ENCODE peak calls at places on chromosomes 12 and 14, in six cellular contexts. W is CD4-positive, CD25-positive, alpha-beta regulatory T cell; G is midbrain; B is NCI-H345; C is A172; Y is stimulated activated CD4-positive, alpha-beta T cell treated with anti-CD3 and anti-CD28 coated beads, Interleukin-4, amount 100 ng/mL, for 1 hour. M is an unnamed sample.
A peak's percentile ranks its signal among the peaks of the same experiment; 100 is the strongest.

GRCh38 chr12:115149685-115150378 is 465.9 kb upstream of the TBX3 start:
- DNase-seq in W (no peak), C (peak; percentile 31), B (no peak), Y (no peak), G (no peak), M (no peak)

GRCh38 chr12:103806807-103807206 is 34.2 kb downstream of the NT5DC3 start:
- DNase-seq in G (no peak), W (no peak), Y (no peak), B (no peak), C (peak; percentile 22), M (no peak)

GRCh38 chr14:95515523-95516517 is 630 bp downstream of the SYNE3 start:
- DNase-seq in Y (peak; percentile 84), G (peak; percentile 64), C (no peak), B (peak; percentile 57), W (peak; percentile 76), M (peak; percentile 94)

GRCh38 chr12:13223941-13224340 is 27.4 kb downstream of the EMP1 start:
- DNase-seq in B (no peak), G (no peak), Y (no peak), W (no peak), C (no peak), M (no peak)

GRCh38 chr14:64973826-64974225 is 1.7 kb upstream of the RAB15 start:
- DNase-seq in Y (no peak), W (no peak), B (no peak), C (no peak), G (no peak), M (peak; percentile 54)

GRCh38 chr12:31346211-31346610 is 20.3 kb upstream of the SINHCAF start:
- DNase-seq in Y (no peak), G (no peak), B (no peak), C (peak; percentile 6), W (no peak), M (no peak)

GRCh38 chr12:78470354-78471195 is 394.0 kb upstream of the SYT1 start:
- DNase-seq in Y (no peak), G (no peak), C (peak; percentile 36), W (no peak), B (peak; percentile 38), M (no peak)

GRCh38 chr12:39616251-39616650 is 3.4 kb downstream of the ABCD2 start:
- DNase-seq in C (no peak), Y (no peak), G (no peak), W (no peak), B (no peak), M (no peak)

GRCh38 chr14:96351986-96352385 is 11.2 kb downstream of the ATG2B start:
- DNase-seq in W (no peak), C (no peak), G (no peak), Y (no peak), B (no peak), M (no peak)

GRCh38 chr14:36942522-36943245 is 229.7 kb downstream of the SLC25A21 start:
- DNase-seq in C (no peak), Y (no peak), W (no peak), G (no peak), B (no peak), M (no peak)